ENCODE peak calls at places on chromosome 1, in six cellular contexts. One of them, this sample, is unnamed.

GRCh38 chr1:6483010-6483760 is 8.3 kb downstream of the PLEKHG5 start:
- DNase-seq in HCT116: no peak
- DNase-seq in sigmoid colon: no peak
- DNase-seq in upper lobe of left lung: peak
- DNase-seq in transverse colon: peak
- DNase-seq in breast epithelium: no peak
- DNase-seq in this sample: no peak

GRCh38 chr1:217425528-217425927 is 205.4 kb downstream of the GPATCH2 start:
- DNase-seq in transverse colon: no peak
- DNase-seq in breast epithelium: no peak
- DNase-seq in upper lobe of left lung: no peak
- DNase-seq in HCT116: no peak
- DNase-seq in sigmoid colon: no peak
- DNase-seq in this sample: no peak

GRCh38 chr1:211741799-211742198 is 66.4 kb upstream of the NEK2 start:
- DNase-seq in upper lobe of left lung: no peak
- DNase-seq in transverse colon: no peak
- DNase-seq in HCT116: no peak
- DNase-seq in sigmoid colon: no peak
- DNase-seq in breast epithelium: no peak
- DNase-seq in this sample: no peak

GRCh38 chr1:201229771-201230635 is 39.4 kb downstream of the IGFN1 start:
- DNase-seq in upper lobe of left lung: no peak
- DNase-seq in HCT116: peak
- DNase-seq in transverse colon: no peak
- DNase-seq in sigmoid colon: no peak
- DNase-seq in breast epithelium: no peak
- DNase-seq in this sample: no peak

GRCh38 chr1:180213401-180214177 is 16.5 kb upstream of the LHX4 start:
- DNase-seq in HCT116: no peak
- DNase-seq in upper lobe of left lung: no peak
- DNase-seq in breast epithelium: no peak
- DNase-seq in sigmoid colon: peak
- DNase-seq in transverse colon: peak
- DNase-seq in this sample: peak

GRCh38 chr1:40232444-40232843 is 15.3 kb upstream of the TMCO2 start:
- DNase-seq in sigmoid colon: no peak
- DNase-seq in breast epithelium: no peak
- DNase-seq in transverse colon: peak
- DNase-seq in HCT116: no peak
- DNase-seq in upper lobe of left lung: no peak
- DNase-seq in this sample: no peak

GRCh38 chr1:7288992-7289391 is 482.1 kb upstream of the VAMP3 start:
- DNase-seq in upper lobe of left lung: no peak
- DNase-seq in breast epithelium: no peak
- DNase-seq in transverse colon: no peak
- DNase-seq in sigmoid colon: no peak
- DNase-seq in HCT116: no peak
- DNase-seq in this sample: no peak

GRCh38 chr1:151399890-151400235 is 490 bp downstream of the PSMB4 start:
- DNase-seq in upper lobe of left lung: no peak
- DNase-seq in HCT116: no peak
- DNase-seq in breast epithelium: no peak
- DNase-seq in transverse colon: no peak
- DNase-seq in sigmoid colon: no peak
- DNase-seq in this sample: no peak

GRCh38 chr1:14282583-14283186 is 315.8 kb upstream of the KAZN start:
- DNase-seq in transverse colon: no peak
- DNase-seq in upper lobe of left lung: no peak
- DNase-seq in breast epithelium: no peak
- DNase-seq in sigmoid colon: no peak
- DNase-seq in HCT116: no peak
- DNase-seq in this sample: no peak

GRCh38 chr1:96234299-96234698 is 487.3 kb upstream of the PTBP2 start:
- DNase-seq in HCT116: peak
- DNase-seq in sigmoid colon: peak
- DNase-seq in transverse colon: no peak
- DNase-seq in breast epithelium: no peak
- DNase-seq in upper lobe of left lung: peak
- DNase-seq in this sample: peak

GRCh38 chr1:244647819-244648218 is 5.1 kb upstream of the DESI2 start:
- DNase-seq in transverse colon: no peak
- DNase-seq in HCT116: no peak
- DNase-seq in breast epithelium: no peak
- DNase-seq in upper lobe of left lung: no peak
- DNase-seq in sigmoid colon: no peak
- DNase-seq in this sample: no peak

GRCh38 chr1:24392982-24393645 is 20.5 kb downstream of the STPG1 start:
- DNase-seq in transverse colon: no peak
- DNase-seq in upper lobe of left lung: no peak
- DNase-seq in sigmoid colon: no peak
- DNase-seq in HCT116: no peak
- DNase-seq in breast epithelium: no peak
- DNase-seq in this sample: no peak

GRCh38 chr1:107683198-107683657 is 281.8 kb downstream of the VAV3 start:
- DNase-seq in breast epithelium: no peak
- DNase-seq in upper lobe of left lung: no peak
- DNase-seq in HCT116: no peak
- DNase-seq in transverse colon: peak
- DNase-seq in sigmoid colon: no peak
- DNase-seq in this sample: no peak

GRCh38 chr1:183569801-183570200 is 20.5 kb downstream of the NCF2 start:
- DNase-seq in breast epithelium: no peak
- DNase-seq in upper lobe of left lung: no peak
- DNase-seq in sigmoid colon: no peak
- DNase-seq in transverse colon: no peak
- DNase-seq in HCT116: no peak
- DNase-seq in this sample: no peak

GRCh38 chr1:85578321-85579295 is 2.0 kb upstream of the CCN1 start:
- DNase-seq in sigmoid colon: no peak
- DNase-seq in upper lobe of left lung: no peak
- DNase-seq in breast epithelium: no peak
- DNase-seq in transverse colon: no peak
- DNase-seq in HCT116: no peak
- DNase-seq in this sample: no peak

GRCh38 chr1:224872832-224873644 is 56.4 kb upstream of the DNAH14 start:
- DNase-seq in HCT116: no peak
- DNase-seq in sigmoid colon: no peak
- DNase-seq in upper lobe of left lung: no peak
- DNase-seq in breast epithelium: no peak
- DNase-seq in transverse colon: no peak
- DNase-seq in this sample: no peak

GRCh38 chr1:245489838-245490237 is 335.1 kb downstream of the KIF26B start:
- DNase-seq in transverse colon: no peak
- DNase-seq in upper lobe of left lung: no peak
- DNase-seq in breast epithelium: no peak
- DNase-seq in sigmoid colon: no peak
- DNase-seq in HCT116: no peak
- DNase-seq in this sample: no peak

GRCh38 chr1:186188004-186188539 is 187.0 kb downstream of the TPR start:
- DNase-seq in sigmoid colon: no peak
- DNase-seq in HCT116: peak
- DNase-seq in transverse colon: no peak
- DNase-seq in breast epithelium: no peak
- DNase-seq in upper lobe of left lung: no peak
- DNase-seq in this sample: no peak

DNA sequence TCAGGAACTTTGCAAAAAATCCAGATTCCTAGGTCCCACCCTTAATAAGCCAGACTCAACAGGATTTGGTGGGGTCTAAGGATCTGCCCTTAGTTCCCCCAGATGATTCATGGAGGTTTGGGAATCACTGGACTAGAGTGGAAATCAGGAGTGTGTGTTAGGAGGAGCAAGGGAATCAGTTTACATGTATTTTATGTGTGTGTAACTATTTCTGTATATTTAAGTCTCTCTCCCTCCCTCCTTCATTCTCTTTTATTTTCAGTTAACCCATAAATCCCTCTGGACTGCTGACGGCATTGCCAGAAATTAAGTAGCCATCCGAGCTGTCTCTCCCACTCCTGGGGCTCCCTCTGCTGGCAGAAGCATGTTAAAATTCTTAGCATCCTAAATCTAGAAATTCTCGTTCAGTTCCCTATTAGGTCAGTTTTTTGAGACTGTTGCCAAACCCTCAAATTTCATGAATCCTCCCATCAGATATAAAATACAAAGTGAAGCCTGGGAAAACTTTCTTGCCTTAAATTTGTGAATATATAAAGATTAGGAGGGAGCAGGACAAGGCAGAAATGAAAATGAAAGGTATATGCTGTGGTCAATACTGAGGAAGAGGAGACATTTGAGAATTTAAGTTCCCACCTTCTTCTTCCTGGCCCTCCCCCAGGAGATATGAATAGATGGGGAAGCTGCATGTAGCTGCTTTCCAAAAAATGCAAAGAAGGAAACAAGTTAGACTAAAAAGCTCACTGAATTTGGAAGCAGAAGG is 11.7 kb upstream of the HSD11B1 start:
- DNase-seq in HCT116: peak
- DNase-seq in transverse colon: peak
- DNase-seq in upper lobe of left lung: peak
- DNase-seq in sigmoid colon: peak
- DNase-seq in breast epithelium: peak
- DNase-seq in this sample: peak
- TF ChIP-seq POLR2AphosphoS5 in HCT116: no peak
- TF ChIP-seq POLR2AphosphoS5 in transverse colon: no peak
- TF ChIP-seq POLR2AphosphoS5 in upper lobe of left lung: no peak
- TF ChIP-seq POLR2AphosphoS5 in sigmoid colon: peak
- TF ChIP-seq POLR2AphosphoS5 in breast epithelium: no peak
- TF ChIP-seq POLR2AphosphoS5 in this sample: no peak

DNA sequence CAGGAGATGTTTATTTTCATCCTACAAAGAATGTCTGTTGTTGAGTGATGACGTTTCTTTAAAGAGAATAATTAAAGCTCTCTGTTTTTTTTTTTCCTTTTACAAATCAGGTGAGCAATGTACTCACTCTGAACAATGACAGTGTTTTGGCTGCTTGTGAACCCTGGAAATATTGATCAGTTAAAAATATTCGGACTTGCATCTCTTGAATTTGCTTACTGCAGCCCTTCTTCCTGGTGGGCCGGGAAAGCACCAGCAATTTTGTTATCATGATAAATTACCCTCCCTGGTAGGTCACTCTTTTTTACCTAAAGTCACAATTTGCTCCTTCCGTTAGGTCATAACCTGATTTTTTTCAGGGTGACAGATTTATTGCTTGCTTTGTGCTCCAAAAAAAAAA is 72.3 kb upstream of the NR5A2 start:
- DNase-seq in transverse colon: no peak
- DNase-seq in upper lobe of left lung: no peak
- DNase-seq in HCT116: no peak
- DNase-seq in breast epithelium: no peak
- DNase-seq in sigmoid colon: no peak
- DNase-seq in this sample: no peak
- TF ChIP-seq POLR2A in transverse colon: no peak
- TF ChIP-seq POLR2A in upper lobe of left lung: no peak
- TF ChIP-seq POLR2A in HCT116: no peak
- TF ChIP-seq POLR2A in breast epithelium: no peak
- TF ChIP-seq POLR2A in sigmoid colon: no peak
- TF ChIP-seq POLR2A in this sample: no peak

GRCh38 chr1:227323164-227323955 is 5.1 kb upstream of the CDC42BPA start:
- DNase-seq in breast epithelium: no peak
- DNase-seq in transverse colon: peak
- DNase-seq in sigmoid colon: no peak
- DNase-seq in HCT116: no peak
- DNase-seq in upper lobe of left lung: peak
- DNase-seq in this sample: no peak
- H3K27ac ChIP-seq in breast epithelium: no peak
- H3K27ac ChIP-seq in transverse colon: peak
- H3K27ac ChIP-seq in sigmoid colon: no peak
- H3K27ac ChIP-seq in HCT116: no peak
- H3K27ac ChIP-seq in upper lobe of left lung: no peak
- H3K27ac ChIP-seq in this sample: no peak

GRCh38 chr1:22107126-22107525 is 35.8 kb downstream of the WNT4 start:
- DNase-seq in upper lobe of left lung: no peak
- DNase-seq in HCT116: no peak
- DNase-seq in breast epithelium: no peak
- DNase-seq in transverse colon: no peak
- DNase-seq in sigmoid colon: no peak
- DNase-seq in this sample: no peak

GRCh38 chr1:22111115-22111514 is 31.8 kb downstream of the WNT4 start:
- DNase-seq in sigmoid colon: no peak
- DNase-seq in upper lobe of left lung: no peak
- DNase-seq in HCT116: no peak
- DNase-seq in transverse colon: no peak
- DNase-seq in breast epithelium: no peak
- DNase-seq in this sample: no peak

GRCh38 chr1:22105611-22106207 is 37.2 kb downstream of the WNT4 start:
- DNase-seq in transverse colon: no peak
- DNase-seq in breast epithelium: no peak
- DNase-seq in HCT116: peak
- DNase-seq in upper lobe of left lung: no peak
- DNase-seq in sigmoid colon: no peak
- DNase-seq in this sample: no peak

GRCh38 chr1:22110016-22110415 is 32.9 kb downstream of the WNT4 start:
- DNase-seq in upper lobe of left lung: no peak
- DNase-seq in HCT116: no peak
- DNase-seq in sigmoid colon: no peak
- DNase-seq in transverse colon: no peak
- DNase-seq in breast epithelium: no peak
- DNase-seq in this sample: no peak

DNA sequence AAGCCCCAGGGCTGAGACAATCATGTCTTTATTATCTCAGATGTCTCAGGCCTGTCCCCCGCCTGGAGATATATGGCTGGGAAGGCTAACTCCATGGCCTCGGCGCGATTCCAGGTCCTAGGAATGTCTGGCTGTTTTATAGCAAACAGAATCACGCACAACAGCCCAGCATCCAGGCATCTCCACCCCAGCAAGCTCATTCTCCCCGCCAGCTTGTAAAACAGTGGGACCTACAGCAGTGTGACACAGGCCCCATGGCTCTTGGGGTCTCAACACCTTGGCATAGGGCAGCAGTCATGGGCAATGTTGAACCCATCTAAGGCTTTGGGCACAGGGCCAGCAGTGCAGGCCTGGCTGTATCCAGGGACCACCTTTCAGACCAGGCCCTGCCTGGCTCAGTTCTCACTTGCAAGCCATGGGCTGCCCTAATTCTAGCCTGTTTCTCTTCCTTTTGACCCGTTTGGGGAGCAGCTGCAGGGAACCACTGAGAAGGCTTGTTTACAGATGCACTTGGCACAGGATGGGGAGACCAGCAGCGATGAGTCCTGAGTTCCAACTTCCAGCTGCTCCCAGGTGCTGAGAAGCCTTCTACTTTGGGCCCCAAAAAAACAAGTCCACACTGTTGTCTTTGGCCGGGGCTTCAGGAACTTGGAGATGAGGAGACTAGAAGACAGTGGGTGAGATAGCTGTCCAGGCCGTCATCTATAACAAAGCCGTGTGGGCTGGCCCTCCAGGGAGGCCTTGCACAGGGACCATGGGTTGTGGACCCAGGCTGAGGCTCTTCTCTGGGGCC is 34.4 kb downstream of the WNT4 start:
- DNase-seq in HCT116: no peak
- DNase-seq in upper lobe of left lung: no peak
- DNase-seq in transverse colon: peak
- DNase-seq in sigmoid colon: peak
- DNase-seq in breast epithelium: no peak
- DNase-seq in this sample: no peak
- TF ChIP-seq POLR2AphosphoS5 in HCT116: no peak
- TF ChIP-seq POLR2AphosphoS5 in upper lobe of left lung: no peak
- TF ChIP-seq POLR2AphosphoS5 in transverse colon: no peak
- TF ChIP-seq POLR2AphosphoS5 in sigmoid colon: peak
- TF ChIP-seq POLR2AphosphoS5 in breast epithelium: no peak
- TF ChIP-seq POLR2AphosphoS5 in this sample: no peak

GRCh38 chr1:155320661-155321576 is at the start of gene RUSC1:
- DNase-seq in transverse colon: peak
- DNase-seq in breast epithelium: peak
- DNase-seq in upper lobe of left lung: peak
- DNase-seq in sigmoid colon: peak
- DNase-seq in HCT116: no peak
- DNase-seq in this sample: peak
- TF ChIP-seq POLR2A in transverse colon: peak
- TF ChIP-seq POLR2A in breast epithelium: no peak
- TF ChIP-seq POLR2A in upper lobe of left lung: peak
- TF ChIP-seq POLR2A in sigmoid colon: no peak
- TF ChIP-seq POLR2A in HCT116: no peak
- TF ChIP-seq POLR2A in this sample: no peak

This sample was measured in suprapubic skin.